ENCODE peak calls at places on chromosomes 5 and 9, in seven cellular contexts. I, Y, L, V, U, F and O are unnamed samples.
A peak's percentile ranks its signal among the peaks of the same experiment; 100 is the strongest.

GRCh38 chr5:176675676-176676360 is 28.5 kb downstream of the TSPAN17 start:
- DNase-seq in I (peak; percentile 60), Y (no peak), L (no peak), V (no peak), U (no peak), F (no peak), O (no peak)

GRCh38 chr9:121976751-121977150 is 116.4 kb downstream of the TTLL11 start:
- DNase-seq in I (peak; percentile 39), Y (no peak), L (no peak), V (no peak), U (no peak), F (peak; percentile 81), O (no peak)

GRCh38 chr9:38004809-38005560 is 64.0 kb downstream of the SHB start:
- DNase-seq in I (no peak), Y (no peak), L (no peak), V (no peak), U (no peak), F (no peak), O (peak; percentile 59)

GRCh38 chr9:133558191-133559126 is 24.0 kb downstream of the ADAMTSL2 start:
- DNase-seq in I (peak; percentile 44), Y (no peak), L (no peak), V (peak; percentile 31), U (no peak), F (no peak), O (no peak)

GRCh38 chr9:27423919-27424710 is 100.0 kb upstream of the IFNK start:
- DNase-seq in I (no peak), Y (no peak), L (no peak), V (no peak), U (no peak), F (no peak), O (no peak)

GRCh38 chr5:32908646-32909045 is 197.5 kb downstream of the NPR3 start:
- DNase-seq in I (no peak), Y (no peak), L (no peak), V (no peak), U (no peak), F (no peak), O (no peak)

GRCh38 chr5:56659991-56660390 is 155.4 kb upstream of the MAP3K1 start:
- DNase-seq in I (no peak), Y (no peak), L (no peak), V (no peak), U (no peak), F (no peak), O (no peak)

GRCh38 chr9:133127340-133127981 is 6.4 kb upstream of the RALGDS start:
- DNase-seq in I (no peak), Y (peak; percentile 84), L (no peak), V (no peak), U (no peak), F (no peak), O (no peak)

GRCh38 chr9:4126184-4126865 is 173.5 kb downstream of the GLIS3 start:
- DNase-seq in I (peak; percentile 46), Y (no peak), L (no peak), V (peak; percentile 47), U (no peak), F (no peak), O (no peak)

GRCh38 chr5:82105457-82105856 is 133.6 kb downstream of the ATG10 start:
- DNase-seq in I (peak; percentile 3), Y (no peak), L (no peak), V (no peak), U (no peak), F (no peak), O (no peak)

GRCh38 chr5:151615431-151615830 is 24.3 kb upstream of the FAT2 start:
- DNase-seq in I (no peak), Y (no peak), L (no peak), V (no peak), U (no peak), F (no peak), O (no peak)

GRCh38 chr5:103469288-103470065 is 93.1 kb downstream of the NUDT12 start:
- DNase-seq in I (no peak), Y (no peak), L (no peak), V (no peak), U (no peak), F (no peak), O (no peak)

GRCh38 chr5:89313044-89313443 is 430.1 kb upstream of the MEF2C start:
- DNase-seq in I (no peak), Y (no peak), L (no peak), V (no peak), U (no peak), F (peak; percentile 98), O (no peak)

GRCh38 chr5:106094128-106094726 is 1576.5 kb downstream of the EFNA5 start:
- DNase-seq in I (no peak), Y (no peak), L (no peak), V (no peak), U (no peak), F (no peak), O (no peak)

GRCh38 chr9:136858844-136859757 is 7.0 kb downstream of the MAMDC4 start:
- DNase-seq in I (no peak), Y (peak; percentile 95), L (no peak), V (no peak), U (no peak), F (no peak), O (peak; percentile 85)

GRCh38 chr5:25458628-25459027 is 813.9 kb upstream of the CDH10 start:
- DNase-seq in I (no peak), Y (no peak), L (no peak), V (no peak), U (no peak), F (no peak), O (no peak)

GRCh38 chr9:90789862-90790261 is 11.8 kb upstream of the SYK start:
- DNase-seq in I (no peak), Y (no peak), L (no peak), V (no peak), U (no peak), F (no peak), O (no peak)

GRCh38 chr9:112754578-112754977 is 4.0 kb downstream of the SNX30 start:
- DNase-seq in I (no peak), Y (no peak), L (no peak), V (no peak), U (no peak), F (no peak), O (no peak)

GRCh38 chr5:166529200-166529599 is 1762.2 kb upstream of the WWC1 start:
- DNase-seq in I (no peak), Y (no peak), L (no peak), V (no peak), U (no peak), F (no peak), O (no peak)

GRCh38 chr5:34692781-34693180 is 36.7 kb downstream of the RAI14 start:
- DNase-seq in I (no peak), Y (no peak), L (no peak), V (no peak), U (no peak), F (no peak), O (no peak)

GRCh38 chr5:75509956-75510355 is 1.5 kb downstream of the CERT1 start:
- DNase-seq in I (no peak), Y (no peak), L (no peak), V (no peak), U (no peak), F (no peak), O (no peak)

GRCh38 chr5:135240283-135240633 is 158.8 kb downstream of the MACROH2A1 start:
- DNase-seq in I (no peak), Y (peak; percentile 15), L (no peak), V (no peak), U (no peak), F (no peak), O (no peak)

GRCh38 chr5:108386345-108387061 is 4.6 kb upstream of the FBXL17 start:
- DNase-seq in I (no peak), Y (no peak), L (no peak), V (no peak), U (no peak), F (no peak), O (no peak)

GRCh38 chr9:130901498-130902203 is 5.0 kb upstream of the QRFP start:
- DNase-seq in I (no peak), Y (no peak), L (no peak), V (no peak), U (no peak), F (no peak), O (no peak)

GRCh38 chr5:80959768-80960442 is at the start of gene RASGRF2:
- DNase-seq in I (no peak), Y (peak; percentile 26), L (peak; percentile 66), V (no peak), U (peak; percentile 14), F (no peak), O (no peak)

GRCh38 chr9:5427005-5427404 is 10.7 kb downstream of the PLGRKT start:
- DNase-seq in I (no peak), Y (no peak), L (no peak), V (no peak), U (no peak), F (no peak), O (no peak)

GRCh38 chr9:5422276-5422675 is 15.4 kb downstream of the PLGRKT start:
- DNase-seq in I (no peak), Y (no peak), L (no peak), V (no peak), U (no peak), F (no peak), O (no peak)

GRCh38 chr9:5428172-5428571 is 9.6 kb downstream of the PLGRKT start:
- DNase-seq in I (no peak), Y (no peak), L (no peak), V (no peak), U (no peak), F (no peak), O (no peak)

GRCh38 chr9:5428794-5429528 is 8.8 kb downstream of the PLGRKT start:
- DNase-seq in I (no peak), Y (no peak), L (no peak), V (no peak), U (no peak), F (no peak), O (no peak)

GRCh38 chr9:5425006-5425628 is 12.6 kb downstream of the PLGRKT start:
- DNase-seq in I (peak; percentile 41), Y (no peak), L (no peak), V (no peak), U (no peak), F (no peak), O (no peak)
- TF ChIP-seq CTCF in I (peak; percentile 75), Y (peak; percentile 13), L (no peak), V (peak; percentile 33), U (peak; percentile 38), F (peak; percentile 59), O (peak; percentile 78)

DNA sequence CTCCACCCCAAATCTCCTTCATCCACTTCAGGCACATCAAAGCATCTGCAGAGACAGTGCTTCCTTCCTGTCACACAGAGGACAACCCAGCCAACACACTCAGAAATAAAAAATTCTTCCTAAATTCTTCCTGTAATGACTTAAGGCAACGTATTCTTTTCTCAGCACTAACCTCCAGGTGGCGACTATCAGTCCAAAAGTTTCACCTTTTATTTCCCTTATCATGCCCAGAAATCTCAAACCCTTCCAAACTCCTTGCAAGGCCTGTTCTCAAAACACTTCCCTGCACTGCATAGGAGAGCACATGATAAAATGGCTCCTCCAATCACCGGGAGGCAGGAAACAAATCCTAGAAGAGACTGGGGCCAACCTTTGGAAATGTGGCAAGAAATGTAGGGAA is 35.1 kb downstream of the SLIT3 start:
- DNase-seq in I (no peak), Y (no peak), L (no peak), V (no peak), U (no peak), F (no peak), O (no peak)
- TF ChIP-seq CTCF in I (peak; percentile 36), Y (no peak), L (no peak), V (no peak), U (peak; percentile 33), F (peak; percentile 52), O (peak; percentile 67)

GRCh38 chr5:141149812-141150211 is at the start of gene PCDHB6:
- DNase-seq in I (peak; percentile 45), Y (no peak), L (no peak), V (no peak), U (no peak), F (no peak), O (no peak)
- TF ChIP-seq CTCF in I (peak; percentile 41), Y (no peak), L (no peak), V (peak; percentile 54), U (no peak), F (peak; percentile 19), O (no peak)

GRCh38 chr9:35813434-35814105 is 1.3 kb downstream of the HINT2 start:
- DNase-seq in I (peak; percentile 78), Y (no peak), L (no peak), V (no peak), U (no peak), F (no peak), O (peak; percentile 39)
- TF ChIP-seq CTCF in I (peak; percentile 37), Y (no peak), L (no peak), V (peak; percentile 45), U (peak; percentile 34), F (peak; percentile 68), O (peak; percentile 65)